ENCODE peak calls at places on chromosomes 3 and 15, in nine cellular contexts. One of them, this sample, is unnamed.

GRCh38 chr3:51942603-51943450 is 664 bp downstream of the PARP3 start:
- DNase-seq in tibial nerve: no peak
- DNase-seq in CD8-positive, alpha-beta T cell: peak
- DNase-seq in psoas muscle: peak
- DNase-seq in HL-60: no peak
- DNase-seq in fibroblast of lung: peak
- DNase-seq in lower lobe of right lung: peak
- DNase-seq in mucosa of descending colon: peak
- DNase-seq in neural progenitor cell: no peak
- DNase-seq in this sample: peak

GRCh38 chr15:92069308-92070244 is 216.1 kb downstream of the SLCO3A1 start:
- DNase-seq in tibial nerve: no peak
- DNase-seq in CD8-positive, alpha-beta T cell: peak
- DNase-seq in psoas muscle: no peak
- DNase-seq in HL-60: peak
- DNase-seq in fibroblast of lung: peak
- DNase-seq in lower lobe of right lung: no peak
- DNase-seq in mucosa of descending colon: peak
- DNase-seq in neural progenitor cell: no peak
- DNase-seq in this sample: peak

GRCh38 chr15:88912500-88912921 is 668 bp downstream of the MFGE8 start:
- DNase-seq in tibial nerve: no peak
- DNase-seq in CD8-positive, alpha-beta T cell: no peak
- DNase-seq in psoas muscle: peak
- DNase-seq in HL-60: no peak
- DNase-seq in fibroblast of lung: peak
- DNase-seq in lower lobe of right lung: no peak
- DNase-seq in mucosa of descending colon: no peak
- DNase-seq in neural progenitor cell: peak
- DNase-seq in this sample: no peak

GRCh38 chr3:151011427-151011826 is 38.9 kb upstream of the CLRN1 start:
- DNase-seq in tibial nerve: no peak
- DNase-seq in CD8-positive, alpha-beta T cell: no peak
- DNase-seq in psoas muscle: no peak
- DNase-seq in HL-60: no peak
- DNase-seq in fibroblast of lung: peak
- DNase-seq in lower lobe of right lung: no peak
- DNase-seq in mucosa of descending colon: no peak
- DNase-seq in neural progenitor cell: peak
- DNase-seq in this sample: no peak

GRCh38 chr3:170572665-170573253 is 13.1 kb downstream of the SLC7A14 start:
- DNase-seq in tibial nerve: no peak
- DNase-seq in CD8-positive, alpha-beta T cell: no peak
- DNase-seq in psoas muscle: no peak
- DNase-seq in HL-60: no peak
- DNase-seq in fibroblast of lung: peak
- DNase-seq in lower lobe of right lung: no peak
- DNase-seq in mucosa of descending colon: no peak
- DNase-seq in neural progenitor cell: no peak
- DNase-seq in this sample: peak

GRCh38 chr15:97963779-97964178 is 3.3 kb downstream of the ARRDC4 start:
- DNase-seq in tibial nerve: no peak
- DNase-seq in CD8-positive, alpha-beta T cell: no peak
- DNase-seq in psoas muscle: no peak
- DNase-seq in HL-60: no peak
- DNase-seq in fibroblast of lung: no peak
- DNase-seq in lower lobe of right lung: no peak
- DNase-seq in mucosa of descending colon: no peak
- DNase-seq in neural progenitor cell: no peak
- DNase-seq in this sample: no peak

GRCh38 chr15:68401496-68402431 is 30.2 kb downstream of the ITGA11 start:
- DNase-seq in tibial nerve: no peak
- DNase-seq in CD8-positive, alpha-beta T cell: no peak
- DNase-seq in psoas muscle: no peak
- DNase-seq in HL-60: no peak
- DNase-seq in fibroblast of lung: no peak
- DNase-seq in lower lobe of right lung: no peak
- DNase-seq in mucosa of descending colon: no peak
- DNase-seq in neural progenitor cell: no peak
- DNase-seq in this sample: no peak

GRCh38 chr15:85607842-85608241 is 186.9 kb downstream of the KLHL25 start:
- DNase-seq in tibial nerve: no peak
- DNase-seq in CD8-positive, alpha-beta T cell: no peak
- DNase-seq in psoas muscle: no peak
- DNase-seq in HL-60: no peak
- DNase-seq in fibroblast of lung: peak
- DNase-seq in lower lobe of right lung: no peak
- DNase-seq in mucosa of descending colon: no peak
- DNase-seq in neural progenitor cell: no peak
- DNase-seq in this sample: no peak

GRCh38 chr3:168989396-168989795 is 674.1 kb downstream of the MECOM start:
- DNase-seq in tibial nerve: no peak
- DNase-seq in CD8-positive, alpha-beta T cell: no peak
- DNase-seq in psoas muscle: no peak
- DNase-seq in HL-60: no peak
- DNase-seq in fibroblast of lung: peak
- DNase-seq in lower lobe of right lung: no peak
- DNase-seq in mucosa of descending colon: no peak
- DNase-seq in neural progenitor cell: no peak
- DNase-seq in this sample: no peak

GRCh38 chr3:101177577-101177976 is 142.8 kb downstream of the IMPG2 start:
- DNase-seq in tibial nerve: no peak
- DNase-seq in CD8-positive, alpha-beta T cell: no peak
- DNase-seq in psoas muscle: no peak
- DNase-seq in HL-60: no peak
- DNase-seq in fibroblast of lung: no peak
- DNase-seq in lower lobe of right lung: no peak
- DNase-seq in mucosa of descending colon: no peak
- DNase-seq in neural progenitor cell: no peak
- DNase-seq in this sample: no peak

GRCh38 chr3:31937225-31937624 is 43.8 kb downstream of the OSBPL10 start:
- DNase-seq in tibial nerve: no peak
- DNase-seq in CD8-positive, alpha-beta T cell: no peak
- DNase-seq in psoas muscle: no peak
- DNase-seq in HL-60: no peak
- DNase-seq in fibroblast of lung: no peak
- DNase-seq in lower lobe of right lung: no peak
- DNase-seq in mucosa of descending colon: no peak
- DNase-seq in neural progenitor cell: no peak
- DNase-seq in this sample: no peak
- TF ChIP-seq CTCF in tibial nerve: no peak
- TF ChIP-seq CTCF in CD8-positive, alpha-beta T cell: no peak
- TF ChIP-seq CTCF in psoas muscle: no peak
- TF ChIP-seq CTCF in HL-60: no peak
- TF ChIP-seq CTCF in fibroblast of lung: no peak
- TF ChIP-seq CTCF in lower lobe of right lung: no peak
- TF ChIP-seq CTCF in mucosa of descending colon: no peak
- TF ChIP-seq CTCF in neural progenitor cell: no peak
- TF ChIP-seq CTCF in this sample: no peak

GRCh38 chr3:188664795-188665194 is 507.0 kb upstream of the TPRG1 start:
- DNase-seq in tibial nerve: no peak
- DNase-seq in CD8-positive, alpha-beta T cell: peak
- DNase-seq in psoas muscle: no peak
- DNase-seq in HL-60: no peak
- DNase-seq in fibroblast of lung: peak
- DNase-seq in lower lobe of right lung: no peak
- DNase-seq in mucosa of descending colon: no peak
- DNase-seq in neural progenitor cell: peak
- DNase-seq in this sample: no peak
- TF ChIP-seq CTCF in tibial nerve: peak
- TF ChIP-seq CTCF in CD8-positive, alpha-beta T cell: no peak
- TF ChIP-seq CTCF in psoas muscle: peak
- TF ChIP-seq CTCF in HL-60: no peak
- TF ChIP-seq CTCF in fibroblast of lung: peak
- TF ChIP-seq CTCF in lower lobe of right lung: peak
- TF ChIP-seq CTCF in mucosa of descending colon: no peak
- TF ChIP-seq CTCF in neural progenitor cell: peak
- TF ChIP-seq CTCF in this sample: no peak

DNA sequence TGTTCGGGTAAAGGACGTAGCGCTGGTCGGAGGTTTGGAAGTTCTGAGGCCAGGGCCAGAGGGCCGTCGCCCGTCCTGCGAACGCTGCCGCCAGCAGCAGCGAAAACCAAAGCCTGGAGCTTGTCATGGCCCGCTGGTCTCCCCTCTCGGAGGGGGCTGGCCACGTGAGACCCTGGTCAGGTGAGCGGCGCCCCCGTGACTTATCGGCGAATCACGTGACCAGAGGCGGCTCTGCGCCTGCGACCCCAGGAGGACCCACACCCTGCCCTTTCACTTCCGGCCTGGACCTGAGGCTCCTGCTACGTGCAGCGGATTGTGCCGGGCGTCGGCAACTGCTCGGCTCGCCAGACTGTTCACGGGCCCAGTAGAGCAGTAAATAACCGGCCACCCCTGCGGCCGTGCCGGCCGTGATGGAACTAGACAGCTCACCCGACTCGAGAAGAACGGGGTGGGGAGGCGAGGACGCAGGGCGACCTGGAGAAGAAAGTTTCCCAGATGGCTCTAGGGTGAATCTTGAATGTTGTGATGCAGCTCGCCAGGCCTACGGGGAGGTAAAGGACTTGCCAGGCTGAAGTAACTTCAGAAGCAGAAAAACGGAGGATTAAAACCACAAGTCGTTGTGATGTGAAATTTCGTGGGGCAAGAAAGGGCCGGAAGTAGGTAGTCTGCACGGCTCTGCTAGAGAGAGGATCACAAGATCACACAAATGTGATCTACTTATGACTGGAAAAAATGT is at the start of gene HEXA:
- DNase-seq in tibial nerve: peak
- DNase-seq in CD8-positive, alpha-beta T cell: peak
- DNase-seq in psoas muscle: peak
- DNase-seq in HL-60: peak
- DNase-seq in fibroblast of lung: peak
- DNase-seq in lower lobe of right lung: peak
- DNase-seq in mucosa of descending colon: peak
- DNase-seq in neural progenitor cell: peak
- DNase-seq in this sample: peak
- TF ChIP-seq CTCF in tibial nerve: no peak
- TF ChIP-seq CTCF in CD8-positive, alpha-beta T cell: no peak
- TF ChIP-seq CTCF in psoas muscle: no peak
- TF ChIP-seq CTCF in HL-60: no peak
- TF ChIP-seq CTCF in fibroblast of lung: no peak
- TF ChIP-seq CTCF in lower lobe of right lung: no peak
- TF ChIP-seq CTCF in mucosa of descending colon: peak
- TF ChIP-seq CTCF in neural progenitor cell: no peak
- TF ChIP-seq CTCF in this sample: no peak

GRCh38 chr3:48989796-48990635 is at the start of gene P4HTM:
- DNase-seq in tibial nerve: peak
- DNase-seq in CD8-positive, alpha-beta T cell: peak
- DNase-seq in psoas muscle: peak
- DNase-seq in HL-60: peak
- DNase-seq in fibroblast of lung: peak
- DNase-seq in lower lobe of right lung: peak
- DNase-seq in mucosa of descending colon: peak
- DNase-seq in neural progenitor cell: peak
- DNase-seq in this sample: peak
- TF ChIP-seq CTCF in tibial nerve: peak
- TF ChIP-seq CTCF in CD8-positive, alpha-beta T cell: no peak
- TF ChIP-seq CTCF in psoas muscle: peak
- TF ChIP-seq CTCF in HL-60: no peak
- TF ChIP-seq CTCF in fibroblast of lung: peak
- TF ChIP-seq CTCF in lower lobe of right lung: peak
- TF ChIP-seq CTCF in mucosa of descending colon: no peak
- TF ChIP-seq CTCF in neural progenitor cell: peak
- TF ChIP-seq CTCF in this sample: peak

GRCh38 chr3:157532529-157533297 is 29.5 kb upstream of the VEPH1 start:
- DNase-seq in tibial nerve: no peak
- DNase-seq in CD8-positive, alpha-beta T cell: no peak
- DNase-seq in psoas muscle: no peak
- DNase-seq in HL-60: peak
- DNase-seq in fibroblast of lung: peak
- DNase-seq in lower lobe of right lung: no peak
- DNase-seq in mucosa of descending colon: no peak
- DNase-seq in neural progenitor cell: peak
- DNase-seq in this sample: peak
- TF ChIP-seq CTCF in tibial nerve: peak
- TF ChIP-seq CTCF in CD8-positive, alpha-beta T cell: no peak
- TF ChIP-seq CTCF in psoas muscle: peak
- TF ChIP-seq CTCF in HL-60: peak
- TF ChIP-seq CTCF in fibroblast of lung: peak
- TF ChIP-seq CTCF in lower lobe of right lung: peak
- TF ChIP-seq CTCF in mucosa of descending colon: peak
- TF ChIP-seq CTCF in neural progenitor cell: peak
- TF ChIP-seq CTCF in this sample: peak

GRCh38 chr15:37789392-37789776 is 145.1 kb upstream of the TMCO5A start:
- DNase-seq in tibial nerve: no peak
- DNase-seq in CD8-positive, alpha-beta T cell: no peak
- DNase-seq in psoas muscle: no peak
- DNase-seq in HL-60: no peak
- DNase-seq in fibroblast of lung: no peak
- DNase-seq in lower lobe of right lung: no peak
- DNase-seq in mucosa of descending colon: no peak
- DNase-seq in neural progenitor cell: no peak
- DNase-seq in this sample: no peak
- TF ChIP-seq CTCF in tibial nerve: no peak
- TF ChIP-seq CTCF in CD8-positive, alpha-beta T cell: no peak
- TF ChIP-seq CTCF in psoas muscle: no peak
- TF ChIP-seq CTCF in HL-60: no peak
- TF ChIP-seq CTCF in fibroblast of lung: no peak
- TF ChIP-seq CTCF in lower lobe of right lung: no peak
- TF ChIP-seq CTCF in mucosa of descending colon: no peak
- TF ChIP-seq CTCF in neural progenitor cell: no peak
- TF ChIP-seq CTCF in this sample: no peak

This sample was measured in AG09319.